ENCODE peak calls at places on chromosomes 7 and 10, in six cellular contexts. One of them, this sample, is unnamed.
A peak's percentile ranks its signal among the peaks of the same experiment; 100 is the strongest.

GRCh38 chr10:124742418-124743187 is 1.6 kb downstream of the FAM53B start:
- DNase-seq in T-cell: no peak
- DNase-seq in caudate nucleus: no peak
- DNase-seq in T-helper 22 cell: no peak
- DNase-seq in stimulated activated CD4-positive, alpha-beta T cell treated with anti-CD3 and anti-CD28 coated beads, Interleukin-1b, Interleukin-23, amount 100 ng/mL, for 24 hours: no peak
- DNase-seq in ELR: peak; percentile 43
- DNase-seq in this sample: no peak

GRCh38 chr7:44447874-44448425 is 42.5 kb downstream of the NUDCD3 start:
- DNase-seq in T-cell: no peak
- DNase-seq in caudate nucleus: no peak
- DNase-seq in T-helper 22 cell: no peak
- DNase-seq in stimulated activated CD4-positive, alpha-beta T cell treated with anti-CD3 and anti-CD28 coated beads, Interleukin-1b, Interleukin-23, amount 100 ng/mL, for 24 hours: no peak
- DNase-seq in ELR: no peak
- DNase-seq in this sample: no peak

GRCh38 chr7:98323597-98324322 is 42.3 kb downstream of the BRI3 start:
- DNase-seq in T-cell: no peak
- DNase-seq in caudate nucleus: no peak
- DNase-seq in T-helper 22 cell: no peak
- DNase-seq in stimulated activated CD4-positive, alpha-beta T cell treated with anti-CD3 and anti-CD28 coated beads, Interleukin-1b, Interleukin-23, amount 100 ng/mL, for 24 hours: no peak
- DNase-seq in ELR: no peak
- DNase-seq in this sample: peak; percentile 71

GRCh38 chr7:114392686-114393085 is 21.9 kb upstream of the FOXP2 start:
- DNase-seq in T-cell: no peak
- DNase-seq in caudate nucleus: no peak
- DNase-seq in T-helper 22 cell: no peak
- DNase-seq in stimulated activated CD4-positive, alpha-beta T cell treated with anti-CD3 and anti-CD28 coated beads, Interleukin-1b, Interleukin-23, amount 100 ng/mL, for 24 hours: no peak
- DNase-seq in ELR: peak; percentile 28
- DNase-seq in this sample: no peak

GRCh38 chr7:151351967-151352366 is 10.4 kb downstream of the NUB1 start:
- DNase-seq in T-cell: peak; percentile 75
- DNase-seq in caudate nucleus: no peak
- DNase-seq in T-helper 22 cell: peak; percentile 77
- DNase-seq in stimulated activated CD4-positive, alpha-beta T cell treated with anti-CD3 and anti-CD28 coated beads, Interleukin-1b, Interleukin-23, amount 100 ng/mL, for 24 hours: no peak
- DNase-seq in ELR: no peak
- DNase-seq in this sample: no peak

GRCh38 chr7:100590077-100590737 is 4.1 kb downstream of the FBXO24 start:
- DNase-seq in T-cell: no peak
- DNase-seq in caudate nucleus: no peak
- DNase-seq in T-helper 22 cell: no peak
- DNase-seq in stimulated activated CD4-positive, alpha-beta T cell treated with anti-CD3 and anti-CD28 coated beads, Interleukin-1b, Interleukin-23, amount 100 ng/mL, for 24 hours: no peak
- DNase-seq in ELR: no peak
- DNase-seq in this sample: no peak

GRCh38 chr7:47355684-47356083 is 226.2 kb downstream of the TNS3 start:
- DNase-seq in T-cell: no peak
- DNase-seq in caudate nucleus: no peak
- DNase-seq in T-helper 22 cell: no peak
- DNase-seq in stimulated activated CD4-positive, alpha-beta T cell treated with anti-CD3 and anti-CD28 coated beads, Interleukin-1b, Interleukin-23, amount 100 ng/mL, for 24 hours: no peak
- DNase-seq in ELR: no peak
- DNase-seq in this sample: no peak

GRCh38 chr10:110566472-110567200 is 859 bp upstream of the SMC3 start:
- DNase-seq in T-cell: no peak
- DNase-seq in caudate nucleus: no peak
- DNase-seq in T-helper 22 cell: no peak
- DNase-seq in stimulated activated CD4-positive, alpha-beta T cell treated with anti-CD3 and anti-CD28 coated beads, Interleukin-1b, Interleukin-23, amount 100 ng/mL, for 24 hours: no peak
- DNase-seq in ELR: peak; percentile 23
- DNase-seq in this sample: no peak

GRCh38 chr7:31122649-31123058 is 70.5 kb downstream of the ADCYAP1R1 start:
- DNase-seq in T-cell: peak; percentile 26
- DNase-seq in caudate nucleus: peak; percentile 16
- DNase-seq in T-helper 22 cell: no peak
- DNase-seq in stimulated activated CD4-positive, alpha-beta T cell treated with anti-CD3 and anti-CD28 coated beads, Interleukin-1b, Interleukin-23, amount 100 ng/mL, for 24 hours: peak; percentile 3
- DNase-seq in ELR: peak; percentile 84
- DNase-seq in this sample: peak; percentile 74

This sample was measured in H1.